ENCODE peak calls at places on chromosomes 7 and 10, in four cellular contexts. One of them, this sample, is unnamed.

GRCh38 chr7:116633131-116633988 is 38.6 kb upstream of the MET start:
- DNase-seq in stomach: no peak
- DNase-seq in Caki2: peak; percentile 85
- DNase-seq in PC-9: no peak
- DNase-seq in this sample: no peak

GRCh38 chr7:151076863-151077704 is 3.5 kb downstream of the FASTK start:
- DNase-seq in PC-9: peak; percentile 48
- DNase-seq in Caki2: peak; percentile 33
- DNase-seq in stomach: peak; percentile 47
- DNase-seq in this sample: peak; percentile 81

GRCh38 chr7:42618649-42619315 is 293.1 kb downstream of the C7orf25 start:
- DNase-seq in stomach: no peak
- DNase-seq in PC-9: no peak
- DNase-seq in Caki2: no peak
- DNase-seq in this sample: no peak

GRCh38 chr7:856444-857095 is 19.8 kb upstream of the GET4 start:
- DNase-seq in stomach: no peak
- DNase-seq in PC-9: no peak
- DNase-seq in Caki2: no peak
- DNase-seq in this sample: peak; percentile 77

GRCh38 chr7:106870983-106871410 is 5.9 kb downstream of the PIK3CG start:
- DNase-seq in PC-9: no peak
- DNase-seq in stomach: no peak
- DNase-seq in Caki2: no peak
- DNase-seq in this sample: no peak

GRCh38 chr7:28065721-28066285 is 114.8 kb downstream of the JAZF1 start:
- DNase-seq in stomach: no peak
- DNase-seq in PC-9: no peak
- DNase-seq in Caki2: no peak
- DNase-seq in this sample: no peak

GRCh38 chr7:24494832-24495231 is 78.4 kb upstream of the PALS2 start:
- DNase-seq in Caki2: no peak
- DNase-seq in stomach: no peak
- DNase-seq in PC-9: no peak
- DNase-seq in this sample: no peak

GRCh38 chr10:33341638-33342037 is 7.2 kb upstream of the NRP1 start:
- DNase-seq in PC-9: no peak
- DNase-seq in Caki2: no peak
- DNase-seq in stomach: no peak
- DNase-seq in this sample: no peak

GRCh38 chr7:11623093-11623678 is 208.8 kb downstream of the THSD7A start:
- DNase-seq in Caki2: peak; percentile 59
- DNase-seq in stomach: no peak
- DNase-seq in PC-9: no peak
- DNase-seq in this sample: no peak

GRCh38 chr10:13915710-13916109 is 328.9 kb downstream of the PRPF18 start:
- DNase-seq in PC-9: no peak
- DNase-seq in stomach: no peak
- DNase-seq in Caki2: no peak
- DNase-seq in this sample: no peak

GRCh38 chr10:95655571-95656290 is 780 bp downstream of the ALDH18A1 start:
- DNase-seq in PC-9: no peak
- DNase-seq in stomach: no peak
- DNase-seq in Caki2: peak; percentile 12
- DNase-seq in this sample: no peak

GRCh38 chr10:42753126-42753506 is 29.5 kb upstream of the BMS1 start:
- DNase-seq in stomach: peak; percentile 83
- DNase-seq in Caki2: peak; percentile 78
- DNase-seq in PC-9: peak; percentile 68
- DNase-seq in this sample: peak; percentile 91

GRCh38 chr7:106717997-106718871 is 57.3 kb upstream of the CCDC71L start:
- DNase-seq in PC-9: peak; percentile 60
- DNase-seq in stomach: peak; percentile 28
- DNase-seq in Caki2: peak; percentile 79
- DNase-seq in this sample: no peak

GRCh38 chr10:97116534-97117162 is 69.1 kb downstream of the SLIT1 start:
- DNase-seq in PC-9: no peak
- DNase-seq in Caki2: no peak
- DNase-seq in stomach: no peak
- DNase-seq in this sample: no peak

GRCh38 chr10:106424076-106424475 is 740.4 kb downstream of the SORCS1 start:
- DNase-seq in stomach: no peak
- DNase-seq in PC-9: no peak
- DNase-seq in Caki2: no peak
- DNase-seq in this sample: no peak

GRCh38 chr7:111650456-111650999 is 88.2 kb upstream of the IMMP2L start:
- DNase-seq in stomach: no peak
- DNase-seq in PC-9: no peak
- DNase-seq in Caki2: no peak
- DNase-seq in this sample: no peak

GRCh38 chr7:36937754-36938551 is 213.7 kb upstream of the AOAH start:
- DNase-seq in stomach: no peak
- DNase-seq in Caki2: no peak
- DNase-seq in PC-9: no peak
- DNase-seq in this sample: no peak

GRCh38 chr10:90675621-90676020 is 182.2 kb downstream of the HTR7 start:
- DNase-seq in Caki2: no peak
- DNase-seq in stomach: no peak
- DNase-seq in PC-9: no peak
- DNase-seq in this sample: no peak

GRCh38 chr7:24010495-24010894 is 273.5 kb upstream of the NPY start:
- DNase-seq in Caki2: no peak
- DNase-seq in PC-9: no peak
- DNase-seq in stomach: no peak
- DNase-seq in this sample: no peak

GRCh38 chr7:106986450-106986977 is 58.0 kb upstream of the PRKAR2B start:
- DNase-seq in stomach: no peak
- DNase-seq in PC-9: no peak
- DNase-seq in Caki2: no peak
- DNase-seq in this sample: no peak

GRCh38 chr7:22700559-22701002 is 26.4 kb upstream of the IL6 start:
- DNase-seq in PC-9: no peak
- DNase-seq in Caki2: no peak
- DNase-seq in stomach: no peak
- DNase-seq in this sample: no peak

GRCh38 chr7:128422856-128423255 is 13.1 kb upstream of the IMPDH1 start:
- DNase-seq in Caki2: no peak
- DNase-seq in stomach: no peak
- DNase-seq in PC-9: no peak
- DNase-seq in this sample: no peak

GRCh38 chr7:40279991-40280390 is 145.2 kb downstream of the SUGCT start:
- DNase-seq in PC-9: no peak
- DNase-seq in stomach: no peak
- DNase-seq in Caki2: no peak
- DNase-seq in this sample: no peak

GRCh38 chr10:48456808-48457761 is 147.8 kb downstream of the ARHGAP22 start:
- DNase-seq in Caki2: no peak
- DNase-seq in PC-9: no peak
- DNase-seq in stomach: peak; percentile 18
- DNase-seq in this sample: no peak

GRCh38 chr7:6430271-6430940 is 17.3 kb downstream of the DAGLB start:
- DNase-seq in Caki2: peak; percentile 57
- DNase-seq in PC-9: no peak
- DNase-seq in stomach: no peak
- DNase-seq in this sample: no peak

GRCh38 chr10:102335184-102335583 is 60.3 kb upstream of the NFKB2 start:
- DNase-seq in Caki2: no peak
- DNase-seq in PC-9: no peak
- DNase-seq in stomach: peak; percentile 33
- DNase-seq in this sample: no peak

GRCh38 chr10:77631241-77631640 is 6.4 kb downstream of the KCNMA1 start:
- DNase-seq in PC-9: no peak
- DNase-seq in Caki2: no peak
- DNase-seq in stomach: no peak
- DNase-seq in this sample: no peak

This sample was measured in left lung.